ENCODE peak calls at places on chromosomes 12 and 14, in seven cellular contexts. R is neuronal stem cell, E is IMR-90, J is H9, F is H1, Y is mesendoderm, G is mesenchymal stem cell. K is an unnamed sample.

GRCh38 chr12:84955298-84955697 is 42.7 kb upstream of the SLC6A15 start:
- DNase-seq in F (no peak), Y (no peak), G (peak; percentile 46), E (peak; percentile 29), R (no peak), J (no peak), K (no peak)

GRCh38 chr12:31106101-31106803 is 32.6 kb downstream of the DDX11 start:
- DNase-seq in G (no peak), J (peak; percentile 29), E (no peak), R (no peak), F (no peak), Y (no peak), K (no peak)

GRCh38 chr14:28762290-28762948 is 4.2 kb upstream of the FOXG1 start:
- DNase-seq in E (no peak), G (no peak), Y (peak; percentile 35), R (no peak), J (no peak), F (no peak), K (no peak)

GRCh38 chr12:109875572-109876131 is 4.7 kb downstream of the GLTP start:
- DNase-seq in F (no peak), E (no peak), Y (no peak), G (no peak), J (no peak), R (no peak), K (peak; percentile 73)

GRCh38 chr12:11813422-11813813 is 163.9 kb downstream of the ETV6 start:
- DNase-seq in J (no peak), G (no peak), F (no peak), Y (peak; percentile 47), E (no peak), R (no peak), K (no peak)

GRCh38 chr14:101791919-101792572 is 30.5 kb downstream of the PPP2R5C start:
- DNase-seq in F (no peak), E (peak; percentile 78), G (peak; percentile 58), R (no peak), Y (no peak), J (no peak), K (no peak)

GRCh38 chr14:53190938-53191337 is 37.8 kb upstream of the DDHD1 start:
- DNase-seq in G (no peak), J (no peak), E (peak; percentile 12), Y (no peak), R (no peak), F (no peak), K (no peak)

GRCh38 chr12:25377475-25378179 is 126.9 kb upstream of the KRAS start:
- DNase-seq in E (peak; percentile 94), F (no peak), Y (peak; percentile 21), R (no peak), J (no peak), G (peak; percentile 78), K (no peak)

GRCh38 chr14:94000267-94000666 is 3.2 kb downstream of the CCDC197 start:
- DNase-seq in F (no peak), Y (no peak), J (no peak), E (no peak), G (no peak), R (no peak), K (no peak)

GRCh38 chr12:6341439-6342139 is at the start of gene TNFRSF1A:
- DNase-seq in R (no peak), J (peak; percentile 82), F (no peak), E (peak; percentile 85), G (peak; percentile 89), Y (peak; percentile 89), K (peak; percentile 70)

GRCh38 chr14:84877061-84877460 is 652.9 kb upstream of the FLRT2 start:
- DNase-seq in F (no peak), G (no peak), R (no peak), E (no peak), Y (no peak), J (no peak), K (no peak)

GRCh38 chr12:57247041-57247440 is 3.9 kb downstream of the STAC3 start:
- DNase-seq in E (no peak), F (no peak), Y (peak; percentile 37), J (peak; percentile 64), R (no peak), G (no peak), K (no peak)

GRCh38 chr12:63083046-63083445 is 68.0 kb downstream of the AVPR1A start:
- DNase-seq in F (no peak), E (no peak), R (no peak), Y (no peak), G (no peak), J (no peak), K (no peak)

DNA sequence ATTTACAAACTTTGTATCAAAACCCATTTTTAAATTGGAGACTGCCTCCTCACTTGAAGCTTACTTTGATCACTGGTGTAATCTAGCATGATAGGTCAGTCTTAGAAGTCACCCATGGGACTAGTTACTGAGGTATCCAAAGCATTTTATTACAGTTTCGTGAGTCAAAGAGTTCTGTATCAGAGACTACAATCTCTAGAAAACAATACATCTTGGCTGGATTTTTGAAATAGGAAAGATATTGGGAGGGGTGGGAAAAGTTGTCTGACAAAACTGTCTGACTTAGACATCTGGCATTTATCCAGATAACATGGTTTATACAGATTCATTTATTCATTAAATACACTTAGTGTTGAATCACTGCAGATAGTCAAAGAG is 173.5 kb upstream of the PDZRN4 start:
- DNase-seq in J (no peak), R (no peak), E (peak; percentile 0), G (peak; percentile 7), F (no peak), Y (no peak), K (peak; percentile 49)
- H2BK5ac ChIP-seq in J (no peak overlapping the region), R (no peak overlapping the region), E (no peak overlapping the region), G (no peak overlapping the region), F (no peak overlapping the region), Y (no peak overlapping the region), K (no peak overlapping the region)

GRCh38 chr14:97977711-97978261 is 1180.6 kb downstream of the VRK1 start:
- DNase-seq in R (no peak), E (no peak), G (no peak), F (no peak), J (peak; percentile 32), Y (no peak), K (no peak)

GRCh38 chr14:97978336-97978735 is 1181.2 kb downstream of the VRK1 start:
- DNase-seq in Y (peak; percentile 83), J (peak; percentile 87), R (peak; percentile 41), G (no peak), E (no peak), F (peak; percentile 73), K (peak; percentile 64)

GRCh38 chr14:97975960-97976359 is 1178.8 kb downstream of the VRK1 start:
- DNase-seq in E (no peak), F (no peak), R (no peak), G (no peak), J (no peak), Y (no peak), K (no peak)

GRCh38 chr14:97976861-97977260 is 1179.7 kb downstream of the VRK1 start:
- DNase-seq in Y (no peak), G (no peak), R (no peak), J (no peak), E (no peak), F (no peak), K (no peak)
- H3K27ac ChIP-seq in Y (no peak overlapping the region), G (no peak overlapping the region), R (no peak overlapping the region), J (no peak overlapping the region), E (no peak overlapping the region), F (no peak overlapping the region), K (no peak overlapping the region)

DNA sequence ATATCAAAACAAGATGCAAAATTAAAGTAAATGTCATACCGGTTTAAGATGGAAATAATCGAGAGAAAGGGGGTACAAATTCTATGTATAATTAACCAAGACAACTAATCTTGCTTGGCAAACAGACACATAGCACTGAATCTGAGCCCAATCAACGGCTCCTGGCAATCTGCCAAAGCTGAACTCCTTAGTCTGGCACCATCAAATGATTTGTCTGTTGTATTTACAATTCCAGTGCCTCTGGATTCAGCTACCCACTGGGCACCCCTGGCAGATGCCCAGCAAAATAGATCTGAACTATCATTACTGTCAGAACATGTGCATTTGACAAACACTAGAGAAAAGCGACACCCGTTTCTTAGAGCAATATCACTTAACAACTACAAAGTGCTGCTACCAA is 7.8 kb downstream of the EGLN3 start:
- DNase-seq in R (no peak), J (no peak), G (no peak), E (no peak), Y (no peak), F (no peak), K (no peak)
- H2BK5ac ChIP-seq in R (no peak overlapping the region), J (no peak overlapping the region), G (no peak overlapping the region), E (no peak overlapping the region), Y (no peak overlapping the region), F (no peak overlapping the region), K (no peak overlapping the region)

GRCh38 chr12:51904951-51905471 is 2.3 kb upstream of the ACVRL1 start:
- DNase-seq in E (peak; percentile 69), J (no peak), F (no peak), R (no peak), Y (no peak), G (peak; percentile 90), K (no peak)
- H3K27ac ChIP-seq in E (peak overlapping the region; percentile 86), J (no peak overlapping the region), F (no peak overlapping the region), R (no peak overlapping the region), Y (no peak overlapping the region), G (no peak overlapping the region), K (no peak overlapping the region)

GRCh38 chr12:111444314-111444705 is 38.6 kb downstream of the SH2B3 start:
- DNase-seq in G (peak; percentile 70), Y (no peak), F (no peak), E (no peak), J (no peak), R (no peak), K (no peak)

GRCh38 chr12:111443086-111443485 is 37.4 kb downstream of the SH2B3 start:
- DNase-seq in E (no peak), J (peak; percentile 34), G (no peak), Y (no peak), F (no peak), R (no peak), K (no peak)

GRCh38 chr12:111444706-111445310 is 39.1 kb downstream of the SH2B3 start:
- DNase-seq in R (no peak), G (peak; percentile 92), F (no peak), Y (peak; percentile 62), J (no peak), E (no peak), K (peak; percentile 35)

GRCh38 chr12:111442301-111443045 is 36.8 kb downstream of the SH2B3 start:
- DNase-seq in Y (no peak), F (no peak), J (peak; percentile 36), G (no peak), R (no peak), E (no peak), K (no peak)

DNA sequence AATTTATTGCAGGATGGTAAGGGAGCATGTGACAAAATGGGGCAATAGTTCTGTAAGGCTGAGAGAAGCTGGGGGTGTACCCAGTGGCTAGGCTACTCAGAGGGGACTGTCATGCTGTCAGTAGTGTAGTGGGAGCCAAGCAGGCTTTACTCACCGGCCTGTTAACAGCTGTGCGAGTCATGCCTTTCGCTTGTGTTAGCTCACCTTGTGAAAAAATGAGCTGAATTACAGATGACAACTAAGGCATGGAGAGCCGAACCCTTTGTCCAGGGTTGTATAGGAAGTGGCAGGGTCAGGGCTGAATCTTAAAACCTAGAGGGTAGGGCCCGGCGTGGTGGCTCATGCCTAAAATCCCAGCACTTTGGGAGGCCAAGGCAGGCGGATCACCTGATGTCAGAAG is 37.9 kb downstream of the SH2B3 start:
- DNase-seq in G (peak; percentile 79), F (no peak), E (peak; percentile 80), R (no peak), Y (no peak), J (no peak), K (peak; percentile 40)
- H2BK5ac ChIP-seq in G (no peak overlapping the region), F (no peak overlapping the region), E (peak overlapping the region; percentile 23), R (no peak overlapping the region), Y (no peak overlapping the region), J (no peak overlapping the region), K (no peak overlapping the region)

GRCh38 chr14:51002406-51002984 is 58.2 kb upstream of the PYGL start:
- DNase-seq in G (no peak), E (no peak), F (no peak), Y (no peak), R (no peak), J (no peak), K (no peak)
- H3K27ac ChIP-seq in G (no peak overlapping the region), E (no peak overlapping the region), F (no peak overlapping the region), Y (no peak overlapping the region), R (no peak overlapping the region), J (no peak overlapping the region), K (no peak overlapping the region)

K was measured in trophoblast cell.